ENCODE peak calls at places on chromosomes 4 and X, in eight cellular contexts. G is aorta, W is islet precursor cell, I is tibial artery, F is non-pigmented ciliary epithelial cell, O is skeletal muscle cell, T is fibroblast of the conjunctiva, Y is NCI-H2171 treated with DMSO at 0.1 percent for 48 hours. U is an unnamed sample.

GRCh38 chr4:24470681-24471622 is 113.4 kb downstream of the DHX15 start:
- DNase-seq in G (peak), W (peak), I (no peak), F (no peak), O (no peak), T (no peak), Y (peak), U (peak)

GRCh38 chr4:81032805-81033684 is 2.5 kb downstream of the BMP3 start:
- DNase-seq in G (no peak), W (no peak), I (no peak), F (no peak), O (no peak), T (no peak), Y (peak), U (no peak)

GRCh38 chr4:38686682-38687081 is 22.7 kb downstream of the KLF3 start:
- DNase-seq in G (no peak), W (no peak), I (no peak), F (no peak), O (no peak), T (no peak), Y (no peak), U (no peak)

GRCh38 chr4:1822568-1823544 is 29.8 kb downstream of the FGFR3 start:
- DNase-seq in G (no peak), W (no peak), I (no peak), F (no peak), O (no peak), T (no peak), Y (no peak), U (no peak)

GRCh38 chr4:20288846-20289512 is 37.3 kb downstream of the SLIT2 start:
- DNase-seq in G (no peak), W (no peak), I (no peak), F (no peak), O (no peak), T (no peak), Y (no peak), U (no peak)

GRCh38 chrX:124406294-124407013 is 60.1 kb downstream of the SH2D1A start:
- DNase-seq in G (no peak), W (peak), I (peak), F (peak), O (peak), T (peak), Y (peak), U (no peak)

GRCh38 chr4:48227662-48228061 is 42.0 kb downstream of the TEC start:
- DNase-seq in G (no peak), W (no peak), I (no peak), F (no peak), O (no peak), T (no peak), Y (no peak), U (no peak)

GRCh38 chrX:56764975-56765791 is 36.1 kb downstream of the NBDY start:
- DNase-seq in G (peak), W (peak), I (no peak), F (no peak), O (no peak), T (no peak), Y (no peak), U (no peak)

GRCh38 chrX:1502241-1502640 is 34.7 kb downstream of the P2RY8 start:
- DNase-seq in G (peak), W (peak), I (no peak), F (no peak), O (no peak), T (no peak), Y (no peak), U (no peak)

GRCh38 chr4:16772366-16772850 is 126.0 kb downstream of the LDB2 start:
- DNase-seq in G (no peak), W (no peak), I (no peak), F (no peak), O (no peak), T (peak), Y (no peak), U (no peak)

GRCh38 chr4:149166365-149166764 is 649.3 kb downstream of the IQCM start:
- DNase-seq in G (no peak), W (no peak), I (no peak), F (no peak), O (no peak), T (no peak), Y (no peak), U (no peak)

GRCh38 chrX:11089802-11090201 is 21.3 kb upstream of the HCCS start:
- DNase-seq in G (no peak), W (no peak), I (no peak), F (no peak), O (no peak), T (no peak), Y (no peak), U (no peak)

GRCh38 chr4:175542787-175543186 is 269.3 kb downstream of the GPM6A start:
- DNase-seq in G (no peak), W (no peak), I (no peak), F (no peak), O (peak), T (no peak), Y (no peak), U (no peak)

GRCh38 chrX:115525486-115525885 is 35.5 kb upstream of the PLS3 start:
- DNase-seq in G (no peak), W (no peak), I (no peak), F (no peak), O (no peak), T (no peak), Y (no peak), U (no peak)

GRCh38 chrX:50988649-50989048 is 78.1 kb downstream of the BMP15 start:
- DNase-seq in G (no peak), W (no peak), I (no peak), F (no peak), O (no peak), T (peak), Y (peak), U (peak)

GRCh38 chrX:12894074-12894691 is 12.2 kb upstream of the TLR8 start:
- DNase-seq in G (no peak), W (no peak), I (no peak), F (no peak), O (no peak), T (no peak), Y (no peak), U (no peak)

GRCh38 chrX:57643698-57644097 is 36.4 kb downstream of the NLRP2B start:
- DNase-seq in G (no peak), W (no peak), I (no peak), F (no peak), O (no peak), T (no peak), Y (no peak), U (no peak)

U was measured in heart right ventricle.